ENCODE peak calls at places on chromosomes 6 and 20, in four cellular contexts. V is ovary, P is GM23338, E is suprapubic skin. A is an unnamed sample.

GRCh38 chr20:35604444-35604750 is 11.2 kb upstream of the SPAG4 start:
- DNase-seq in P (peak; percentile 92), E (no peak), V (no peak), A (no peak)

GRCh38 chr20:16173044-16173443 is 400.2 kb downstream of the KIF16B start:
- DNase-seq in V (no peak), P (no peak), E (no peak), A (no peak)

GRCh38 chr6:108799791-108800190 is 48.4 kb upstream of the ARMC2 start:
- DNase-seq in V (no peak), P (no peak), E (no peak), A (no peak)

GRCh38 chr6:189676-190075 is 102.6 kb upstream of the DUSP22 start:
- DNase-seq in E (peak; percentile 74), V (no peak), P (no peak), A (no peak)

GRCh38 chr20:62943396-62943795 is 5.4 kb downstream of the GID8 start:
- DNase-seq in P (no peak), V (no peak), E (no peak), A (no peak)

GRCh38 chr6:137432054-137432545 is 62.1 kb downstream of the OLIG3 start:
- DNase-seq in P (no peak), E (no peak), V (no peak), A (no peak)

GRCh38 chr6:10749734-10750133 is 2.1 kb downstream of the TMEM14B start:
- DNase-seq in V (no peak), P (no peak), E (no peak), A (no peak)

GRCh38 chr20:17904027-17904426 is 64.6 kb downstream of the SNX5 start:
- DNase-seq in V (no peak), P (no peak), E (no peak), A (no peak)

GRCh38 chr6:106442351-106442750 is 81.8 kb downstream of the CRYBG1 start:
- DNase-seq in E (no peak), V (no peak), P (no peak), A (no peak)

GRCh38 chr6:37979392-37980221 is 160.1 kb downstream of the ZFAND3 start:
- DNase-seq in E (no peak), V (no peak), P (no peak), A (no peak)

GRCh38 chr20:57654363-57654997 is 34.3 kb upstream of the ZBP1 start:
- DNase-seq in V (peak; percentile 71), E (peak; percentile 70), P (peak; percentile 82), A (peak; percentile 67)

GRCh38 chr6:48423640-48424365 is 312.8 kb upstream of the PTCHD4 start:
- DNase-seq in V (no peak), P (no peak), E (no peak), A (no peak)

GRCh38 chr20:11182715-11183114 is 508.9 kb upstream of the JAG1 start:
- DNase-seq in V (no peak), E (no peak), P (no peak), A (no peak)

GRCh38 chr6:105424177-105424783 is 21.4 kb upstream of the PREP start:
- DNase-seq in V (peak; percentile 48), P (peak; percentile 86), E (no peak), A (peak; percentile 38)

GRCh38 chr6:143333081-143333480 is 117.4 kb downstream of the ADAT2 start:
- DNase-seq in E (no peak), P (no peak), V (no peak), A (no peak)

GRCh38 chr20:33656010-33656782 is 5.9 kb upstream of the C20orf144 start:
- DNase-seq in V (peak; percentile 52), E (no peak), P (no peak), A (no peak)

GRCh38 chr20:4449977-4450715 is 271.6 kb upstream of the PRND start:
- DNase-seq in V (no peak), E (no peak), P (peak; percentile 25), A (no peak)

GRCh38 chr20:63568170-63568981 is 5.7 kb downstream of the HELZ2 start:
- DNase-seq in P (no peak), V (no peak), E (no peak), A (no peak)

GRCh38 chr6:154343473-154344308 is 12.9 kb downstream of the IPCEF1 start:
- DNase-seq in E (no peak), P (peak; percentile 85), V (peak; percentile 61), A (no peak)

GRCh38 chr6:4727671-4728435 is 48.4 kb upstream of the CDYL start:
- DNase-seq in P (peak; percentile 31), V (no peak), E (no peak), A (no peak)

GRCh38 chr20:10478930-10479329 is 43.8 kb downstream of the SLX4IP start:
- DNase-seq in P (no peak), E (no peak), V (no peak), A (no peak)

GRCh38 chr6:22099241-22099640 is 197.6 kb downstream of the PRL start:
- DNase-seq in E (no peak), V (no peak), P (no peak), A (no peak)

GRCh38 chr6:28841290-28841689 is 82.5 kb downstream of the TRIM27 start:
- DNase-seq in V (no peak), P (peak; percentile 65), E (no peak), A (no peak)

GRCh38 chr6:80460396-80460912 is 354.0 kb downstream of the BCKDHB start:
- DNase-seq in P (no peak), E (no peak), V (no peak), A (no peak)

GRCh38 chr6:111563581-111563980 is 42.1 kb downstream of the TRAF3IP2 start:
- DNase-seq in E (no peak), V (no peak), P (no peak), A (no peak)

GRCh38 chr20:37745553-37745952 is 51.7 kb downstream of the CTNNBL1 start:
- DNase-seq in V (no peak), E (no peak), P (peak; percentile 19), A (no peak)

GRCh38 chr20:54938707-54939106 is 463.3 kb downstream of the DOK5 start:
- DNase-seq in P (no peak), E (no peak), V (no peak), A (no peak)

GRCh38 chr20:61486198-61486597 is 234.1 kb downstream of the CDH4 start:
- DNase-seq in P (no peak), E (no peak), V (no peak), A (no peak)

GRCh38 chr20:49713779-49714712 is at the start of gene B4GALT5:
- DNase-seq in P (peak; percentile 95), V (peak; percentile 76), E (peak; percentile 84), A (peak; percentile 76)

GRCh38 chr6:157218371-157219198 is 104.7 kb downstream of the TMEM242 start:
- DNase-seq in V (no peak), E (no peak), P (no peak), A (peak; percentile 12)

GRCh38 chr6:89693207-89693606 is 54.7 kb upstream of the LYRM2 start:
- DNase-seq in V (no peak), E (no peak), P (no peak), A (no peak)
- H3K36me3 ChIP-seq in V (no peaks in the 10 kb centered on the region), E (peaks cover 90% of the 10 kb centered on the region), P (peaks cover 54% of the 10 kb centered on the region), A (no peaks in the 10 kb centered on the region)

GRCh38 chr6:1379810-1380198 is 9.6 kb upstream of the FOXF2 start:
- DNase-seq in P (no peak), E (no peak), V (no peak), A (no peak)

GRCh38 chr6:1376653-1377052 is 12.7 kb upstream of the FOXF2 start:
- DNase-seq in V (no peak), E (no peak), P (no peak), A (no peak)

GRCh38 chr6:1379026-1379809 is 10.2 kb upstream of the FOXF2 start:
- DNase-seq in V (no peak), P (no peak), E (no peak), A (no peak)

GRCh38 chr6:1377526-1378223 is 11.7 kb upstream of the FOXF2 start:
- DNase-seq in E (no peak), P (peak; percentile 66), V (no peak), A (no peak)

DNA sequence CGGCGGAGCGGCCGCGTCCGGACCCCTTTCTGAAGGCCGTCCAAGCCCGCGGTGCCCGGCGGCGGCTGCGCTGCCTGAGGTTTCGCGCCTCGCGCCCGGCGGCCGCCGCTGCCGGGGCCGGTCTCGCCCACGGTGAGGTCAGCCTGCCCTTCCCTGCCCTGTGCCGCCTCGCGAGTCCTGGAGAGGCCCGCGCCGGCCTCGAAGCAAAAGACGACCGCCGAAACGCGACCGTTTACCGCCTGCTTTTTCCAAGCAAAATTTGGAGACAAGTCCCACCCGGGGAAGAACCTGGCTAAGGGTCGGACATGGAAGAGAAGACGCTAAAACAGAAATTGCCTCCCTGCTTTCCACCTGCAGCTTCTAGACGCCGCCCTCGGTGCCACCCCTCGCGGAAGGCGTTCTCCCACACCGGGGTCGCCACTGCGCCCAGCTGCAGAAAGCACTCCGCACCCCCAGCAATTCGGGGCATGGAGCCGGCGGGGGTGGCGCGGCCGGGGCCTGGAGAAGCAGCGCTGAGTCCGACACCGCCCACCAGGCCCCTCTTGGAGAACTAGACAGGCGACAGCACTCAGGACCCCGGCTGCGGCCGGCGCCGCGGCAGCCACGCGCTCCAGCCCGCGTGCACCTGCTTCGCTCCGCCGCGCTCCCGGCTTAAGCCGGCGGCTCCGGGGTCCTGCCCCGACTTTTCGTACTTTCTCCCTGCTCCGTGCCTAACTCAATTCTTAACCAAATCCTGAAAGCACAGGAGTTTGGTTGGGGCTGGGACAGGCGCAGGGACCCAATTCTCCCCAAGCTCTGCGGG is 11.0 kb upstream of the FOXF2 start:
- DNase-seq in V (no peak), P (peak; percentile 70), E (no peak), A (no peak)
- H3K4me3 ChIP-seq in V (no peak overlapping the region), P (peak overlapping the region; percentile 53), E (peak overlapping the region; percentile 28), A (no peak overlapping the region)

GRCh38 chr20:25696384-25697131 is at the start of gene ZNF337:
- DNase-seq in P (peak; percentile 95), V (peak; percentile 93), E (peak; percentile 96), A (peak; percentile 94)
- TF ChIP-seq CTCF in P (no peak), V (no peak), E (no peak), A (no peak)

DNA sequence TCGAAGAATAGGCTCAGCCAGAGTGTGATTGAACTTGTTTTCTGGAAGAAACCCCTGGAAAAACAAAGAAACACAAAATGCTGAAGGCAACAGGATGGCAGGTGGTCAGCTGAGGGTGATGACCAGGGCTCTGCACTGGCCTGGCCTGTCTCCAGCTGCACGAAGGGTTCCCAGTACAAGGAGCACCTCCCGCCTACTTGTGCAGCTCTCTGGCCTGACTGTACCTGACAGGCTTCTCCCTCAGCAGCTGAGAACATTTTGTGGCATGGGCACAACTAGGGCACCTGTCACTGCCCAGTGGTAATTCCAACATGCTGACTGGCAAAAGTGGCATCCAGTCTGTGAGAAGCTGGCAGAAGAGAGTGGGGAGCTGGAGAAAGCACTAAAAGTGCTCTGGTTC is 38.8 kb upstream of the EMILIN3 start:
- DNase-seq in P (no peak), V (no peak), E (no peak), A (no peak)
- H3K36me3 ChIP-seq in P (peaks cover 20% of the 10 kb centered on the region), V (no peaks in the 10 kb centered on the region), E (peaks cover 68% of the 10 kb centered on the region), A (no peaks in the 10 kb centered on the region)